ENCODE peak calls at places on chromosome 2, in four cellular contexts. C is GM06990, R is T-helper 9 cell, F is ELR. L is an unnamed sample.

GRCh38 chr2:204203704-204204103 is 267.1 kb downstream of the ICOS start:
- DNase-seq in C (no peak), R (no peak), F (no peak), L (no peak)

GRCh38 chr2:197097578-197098366 is 171.3 kb upstream of the PGAP1 start:
- DNase-seq in C (no peak), R (no peak), F (peak; percentile 54), L (no peak)

GRCh38 chr2:96537066-96537733 is 648 bp downstream of the ARID5A start:
- DNase-seq in C (peak; percentile 91), R (peak; percentile 86), F (peak; percentile 79), L (peak; percentile 90)

GRCh38 chr2:237449193-237449797 is 35.3 kb upstream of the COL6A3 start:
- DNase-seq in C (no peak), R (no peak), F (no peak), L (no peak)

GRCh38 chr2:1731963-1732768 is 12.1 kb downstream of the PXDN start:
- DNase-seq in C (no peak), R (no peak), F (peak; percentile 57), L (no peak)

GRCh38 chr2:68196120-68196716 is 38.5 kb downstream of the PNO1 start:
- DNase-seq in C (no peak), R (peak; percentile 52), F (peak; percentile 80), L (no peak)

GRCh38 chr2:155372969-155373368 is 674.5 kb downstream of the KCNJ3 start:
- DNase-seq in C (no peak), R (no peak), F (peak; percentile 9), L (no peak)

GRCh38 chr2:85550476-85550875 is 10.8 kb downstream of the GGCX start:
- DNase-seq in C (no peak), R (no peak), F (no peak), L (no peak)

GRCh38 chr2:1495676-1496393 is 82.6 kb downstream of the TPO start:
- DNase-seq in C (no peak), R (no peak), F (no peak), L (no peak)

GRCh38 chr2:8796878-8797550 is 40.4 kb downstream of the KIDINS220 start:
- DNase-seq in C (peak; percentile 46), R (no peak), F (no peak), L (no peak)

L was measured in activated T-helper 2 cell treated with anti-CD3 and anti-CD28 coated beads, Interferon-gamma antibody, Interleukin-2, Interleukin-4, amounts not matched to agents 10 μg/mL and 5 μg/mL and 100 μg/mL, durations not matched to agents 14 hours and 24 hours and 36 hours.